ENCODE peak calls at places on chromosomes 11 and 22, in eight cellular contexts. One of them, this sample, is unnamed.

GRCh38 chr11:65516135-65516968 is 8.5 kb upstream of the SCYL1 start:
- DNase-seq in posterior cingulate gyrus: no peak
- DNase-seq in PC-9: no peak
- DNase-seq in stimulated activated effector memory CD8-positive, alpha-beta T cell treated with anti-CD3 and anti-CD28 coated beads, Interleukin-12 subunit alpha, Interleukin-12 subunit beta, amount 100 ng/mL, for 72 hours: no peak
- DNase-seq in left lobe of liver: no peak
- DNase-seq in iris pigment epithelial cell: no peak
- DNase-seq in astrocyte of the spinal cord: no peak
- DNase-seq in amygdala: no peak
- DNase-seq in this sample: no peak

GRCh38 chr11:94493443-94494199 is at the start of the genes ANKRD49 and MRE11:
- DNase-seq in posterior cingulate gyrus: peak; percentile 98
- DNase-seq in PC-9: peak; percentile 97
- DNase-seq in stimulated activated effector memory CD8-positive, alpha-beta T cell treated with anti-CD3 and anti-CD28 coated beads, Interleukin-12 subunit alpha, Interleukin-12 subunit beta, amount 100 ng/mL, for 72 hours: peak; percentile 82
- DNase-seq in left lobe of liver: peak; percentile 98
- DNase-seq in iris pigment epithelial cell: peak; percentile 99
- DNase-seq in astrocyte of the spinal cord: peak; percentile 99
- DNase-seq in amygdala: peak; percentile 97
- DNase-seq in this sample: peak; percentile 94

GRCh38 chr22:39290724-39291161 is 28.7 kb downstream of the RPL3 start:
- DNase-seq in posterior cingulate gyrus: no peak
- DNase-seq in PC-9: peak; percentile 95
- DNase-seq in stimulated activated effector memory CD8-positive, alpha-beta T cell treated with anti-CD3 and anti-CD28 coated beads, Interleukin-12 subunit alpha, Interleukin-12 subunit beta, amount 100 ng/mL, for 72 hours: no peak
- DNase-seq in left lobe of liver: peak; percentile 90
- DNase-seq in iris pigment epithelial cell: peak; percentile 84
- DNase-seq in astrocyte of the spinal cord: peak; percentile 75
- DNase-seq in amygdala: no peak
- DNase-seq in this sample: no peak

GRCh38 chr11:119222308-119222707 is 16.2 kb downstream of the CBL start:
- DNase-seq in posterior cingulate gyrus: no peak
- DNase-seq in PC-9: no peak
- DNase-seq in stimulated activated effector memory CD8-positive, alpha-beta T cell treated with anti-CD3 and anti-CD28 coated beads, Interleukin-12 subunit alpha, Interleukin-12 subunit beta, amount 100 ng/mL, for 72 hours: no peak
- DNase-seq in left lobe of liver: no peak
- DNase-seq in iris pigment epithelial cell: peak; percentile 65
- DNase-seq in astrocyte of the spinal cord: peak; percentile 58
- DNase-seq in amygdala: no peak
- DNase-seq in this sample: no peak

GRCh38 chr11:2804701-2805387 is 80.7 kb downstream of the CDKN1C start:
- DNase-seq in posterior cingulate gyrus: no peak
- DNase-seq in PC-9: no peak
- DNase-seq in stimulated activated effector memory CD8-positive, alpha-beta T cell treated with anti-CD3 and anti-CD28 coated beads, Interleukin-12 subunit alpha, Interleukin-12 subunit beta, amount 100 ng/mL, for 72 hours: no peak
- DNase-seq in left lobe of liver: peak; percentile 33
- DNase-seq in iris pigment epithelial cell: no peak
- DNase-seq in astrocyte of the spinal cord: no peak
- DNase-seq in amygdala: no peak
- DNase-seq in this sample: peak; percentile 11

GRCh38 chr22:23569716-23570115 is 10.4 kb downstream of the IGLL1 start:
- DNase-seq in posterior cingulate gyrus: no peak
- DNase-seq in PC-9: no peak
- DNase-seq in stimulated activated effector memory CD8-positive, alpha-beta T cell treated with anti-CD3 and anti-CD28 coated beads, Interleukin-12 subunit alpha, Interleukin-12 subunit beta, amount 100 ng/mL, for 72 hours: no peak
- DNase-seq in left lobe of liver: no peak
- DNase-seq in iris pigment epithelial cell: no peak
- DNase-seq in astrocyte of the spinal cord: no peak
- DNase-seq in amygdala: no peak
- DNase-seq in this sample: no peak

GRCh38 chr11:2443406-2443805 is 908 bp downstream of the TRPM5 start:
- DNase-seq in posterior cingulate gyrus: no peak
- DNase-seq in PC-9: no peak
- DNase-seq in stimulated activated effector memory CD8-positive, alpha-beta T cell treated with anti-CD3 and anti-CD28 coated beads, Interleukin-12 subunit alpha, Interleukin-12 subunit beta, amount 100 ng/mL, for 72 hours: no peak
- DNase-seq in left lobe of liver: no peak
- DNase-seq in iris pigment epithelial cell: no peak
- DNase-seq in astrocyte of the spinal cord: no peak
- DNase-seq in amygdala: no peak
- DNase-seq in this sample: peak; percentile 14

GRCh38 chr11:66845876-66846212 is 2.6 kb downstream of the RCE1 start:
- DNase-seq in posterior cingulate gyrus: no peak
- DNase-seq in PC-9: no peak
- DNase-seq in stimulated activated effector memory CD8-positive, alpha-beta T cell treated with anti-CD3 and anti-CD28 coated beads, Interleukin-12 subunit alpha, Interleukin-12 subunit beta, amount 100 ng/mL, for 72 hours: no peak
- DNase-seq in left lobe of liver: no peak
- DNase-seq in iris pigment epithelial cell: no peak
- DNase-seq in astrocyte of the spinal cord: no peak
- DNase-seq in amygdala: no peak
- DNase-seq in this sample: no peak

GRCh38 chr11:92880391-92880790 is 89.1 kb upstream of the MTNR1B start:
- DNase-seq in posterior cingulate gyrus: no peak
- DNase-seq in PC-9: no peak
- DNase-seq in stimulated activated effector memory CD8-positive, alpha-beta T cell treated with anti-CD3 and anti-CD28 coated beads, Interleukin-12 subunit alpha, Interleukin-12 subunit beta, amount 100 ng/mL, for 72 hours: no peak
- DNase-seq in left lobe of liver: no peak
- DNase-seq in iris pigment epithelial cell: peak; percentile 21
- DNase-seq in astrocyte of the spinal cord: peak; percentile 56
- DNase-seq in amygdala: no peak
- DNase-seq in this sample: no peak

GRCh38 chr11:4491878-4492606 is 9.6 kb downstream of the OR52K1 start:
- DNase-seq in posterior cingulate gyrus: no peak
- DNase-seq in PC-9: no peak
- DNase-seq in stimulated activated effector memory CD8-positive, alpha-beta T cell treated with anti-CD3 and anti-CD28 coated beads, Interleukin-12 subunit alpha, Interleukin-12 subunit beta, amount 100 ng/mL, for 72 hours: no peak
- DNase-seq in left lobe of liver: no peak
- DNase-seq in iris pigment epithelial cell: no peak
- DNase-seq in astrocyte of the spinal cord: no peak
- DNase-seq in amygdala: no peak
- DNase-seq in this sample: no peak

GRCh38 chr11:130163346-130164220 is 4.0 kb downstream of the ST14 start:
- DNase-seq in posterior cingulate gyrus: no peak
- DNase-seq in PC-9: peak; percentile 45
- DNase-seq in stimulated activated effector memory CD8-positive, alpha-beta T cell treated with anti-CD3 and anti-CD28 coated beads, Interleukin-12 subunit alpha, Interleukin-12 subunit beta, amount 100 ng/mL, for 72 hours: no peak
- DNase-seq in left lobe of liver: no peak
- DNase-seq in iris pigment epithelial cell: no peak
- DNase-seq in astrocyte of the spinal cord: no peak
- DNase-seq in amygdala: no peak
- DNase-seq in this sample: no peak

GRCh38 chr22:46084943-46085830 is 65.1 kb upstream of the PPARA start:
- DNase-seq in posterior cingulate gyrus: peak; percentile 77
- DNase-seq in PC-9: no peak
- DNase-seq in stimulated activated effector memory CD8-positive, alpha-beta T cell treated with anti-CD3 and anti-CD28 coated beads, Interleukin-12 subunit alpha, Interleukin-12 subunit beta, amount 100 ng/mL, for 72 hours: no peak
- DNase-seq in left lobe of liver: peak; percentile 96
- DNase-seq in iris pigment epithelial cell: no peak
- DNase-seq in astrocyte of the spinal cord: peak; percentile 77
- DNase-seq in amygdala: no peak
- DNase-seq in this sample: no peak

GRCh38 chr11:118618115-118618990 is 10.9 kb downstream of the PHLDB1 start:
- DNase-seq in posterior cingulate gyrus: peak; percentile 85
- DNase-seq in PC-9: no peak
- DNase-seq in stimulated activated effector memory CD8-positive, alpha-beta T cell treated with anti-CD3 and anti-CD28 coated beads, Interleukin-12 subunit alpha, Interleukin-12 subunit beta, amount 100 ng/mL, for 72 hours: no peak
- DNase-seq in left lobe of liver: no peak
- DNase-seq in iris pigment epithelial cell: peak; percentile 85
- DNase-seq in astrocyte of the spinal cord: peak; percentile 81
- DNase-seq in amygdala: peak; percentile 85
- DNase-seq in this sample: no peak

GRCh38 chr11:2471804-2472096 is 26.9 kb downstream of the KCNQ1 start:
- DNase-seq in posterior cingulate gyrus: no peak
- DNase-seq in PC-9: no peak
- DNase-seq in stimulated activated effector memory CD8-positive, alpha-beta T cell treated with anti-CD3 and anti-CD28 coated beads, Interleukin-12 subunit alpha, Interleukin-12 subunit beta, amount 100 ng/mL, for 72 hours: no peak
- DNase-seq in left lobe of liver: no peak
- DNase-seq in iris pigment epithelial cell: no peak
- DNase-seq in astrocyte of the spinal cord: no peak
- DNase-seq in amygdala: no peak
- DNase-seq in this sample: no peak

GRCh38 chr11:108253176-108253575 is 30.3 kb downstream of the ATM start:
- DNase-seq in posterior cingulate gyrus: no peak
- DNase-seq in PC-9: no peak
- DNase-seq in stimulated activated effector memory CD8-positive, alpha-beta T cell treated with anti-CD3 and anti-CD28 coated beads, Interleukin-12 subunit alpha, Interleukin-12 subunit beta, amount 100 ng/mL, for 72 hours: no peak
- DNase-seq in left lobe of liver: no peak
- DNase-seq in iris pigment epithelial cell: peak; percentile 63
- DNase-seq in astrocyte of the spinal cord: no peak
- DNase-seq in amygdala: no peak
- DNase-seq in this sample: no peak

GRCh38 chr11:14179126-14179820 is 179.7 kb downstream of the RRAS2 start:
- DNase-seq in posterior cingulate gyrus: no peak
- DNase-seq in PC-9: no peak
- DNase-seq in stimulated activated effector memory CD8-positive, alpha-beta T cell treated with anti-CD3 and anti-CD28 coated beads, Interleukin-12 subunit alpha, Interleukin-12 subunit beta, amount 100 ng/mL, for 72 hours: no peak
- DNase-seq in left lobe of liver: no peak
- DNase-seq in iris pigment epithelial cell: peak; percentile 32
- DNase-seq in astrocyte of the spinal cord: peak; percentile 8
- DNase-seq in amygdala: no peak
- DNase-seq in this sample: no peak

GRCh38 chr11:64905516-64906313 is 11.3 kb downstream of the ATG2A start:
- DNase-seq in posterior cingulate gyrus: no peak
- DNase-seq in PC-9: no peak
- DNase-seq in stimulated activated effector memory CD8-positive, alpha-beta T cell treated with anti-CD3 and anti-CD28 coated beads, Interleukin-12 subunit alpha, Interleukin-12 subunit beta, amount 100 ng/mL, for 72 hours: no peak
- DNase-seq in left lobe of liver: no peak
- DNase-seq in iris pigment epithelial cell: no peak
- DNase-seq in astrocyte of the spinal cord: no peak
- DNase-seq in amygdala: no peak
- DNase-seq in this sample: no peak

GRCh38 chr11:66723693-66724092 is 5.3 kb downstream of the SPTBN2 start:
- DNase-seq in posterior cingulate gyrus: no peak
- DNase-seq in PC-9: no peak
- DNase-seq in stimulated activated effector memory CD8-positive, alpha-beta T cell treated with anti-CD3 and anti-CD28 coated beads, Interleukin-12 subunit alpha, Interleukin-12 subunit beta, amount 100 ng/mL, for 72 hours: no peak
- DNase-seq in left lobe of liver: no peak
- DNase-seq in iris pigment epithelial cell: no peak
- DNase-seq in astrocyte of the spinal cord: no peak
- DNase-seq in amygdala: no peak
- DNase-seq in this sample: no peak